ENCODE peak calls at places on chromosomes 5 and 9, in ten cellular contexts. M, U, S, G, W, L, D, I, Y and B are unnamed samples.

GRCh38 chr5:55865831-55866230 is 14.7 kb downstream of the IL31RA start:
- DNase-seq in S (no peak), I (no peak), L (peak; percentile 21), M (peak; percentile 5), U (no peak), D (no peak), W (no peak), Y (no peak), G (no peak), B (no peak)

GRCh38 chr5:150945501-150945900 is 40.7 kb upstream of the ZNF300 start:
- DNase-seq in D (no peak), I (no peak), W (no peak), L (no peak), U (no peak), G (no peak), S (no peak), Y (no peak), M (no peak), B (no peak)

GRCh38 chr9:74035786-74036185 is 461.3 kb upstream of the RORB start:
- DNase-seq in I (no peak), W (no peak), L (no peak), U (no peak), S (no peak), D (no peak), Y (no peak), M (no peak), G (no peak), B (no peak)

GRCh38 chr5:126884269-126884819 is 107.4 kb downstream of the LMNB1 start:
- DNase-seq in M (no peak), D (peak; percentile 95), G (no peak), S (no peak), Y (no peak), U (no peak), L (peak; percentile 93), W (no peak), I (no peak), B (no peak)

GRCh38 chr9:112120471-112120925 is 54.6 kb downstream of the SUSD1 start:
- DNase-seq in Y (no peak), M (peak; percentile 35), U (no peak), G (peak; percentile 41), W (no peak), S (no peak), D (no peak), I (no peak), L (no peak), B (no peak)

GRCh38 chr9:78127271-78128225 is 95.9 kb upstream of the GNAQ start:
- DNase-seq in I (no peak), G (no peak), W (no peak), S (no peak), U (no peak), Y (no peak), D (no peak), L (no peak), M (no peak), B (peak; percentile 65)

GRCh38 chr5:14594378-14595074 is 12.9 kb downstream of the OTULINL start:
- DNase-seq in M (no peak), W (peak; percentile 37), U (no peak), L (no peak), D (no peak), S (no peak), G (no peak), I (no peak), Y (no peak), B (no peak)

GRCh38 chr5:132905938-132906337 is 32.5 kb downstream of the LEAP2 start:
- DNase-seq in U (no peak), G (no peak), L (peak; percentile 78), I (no peak), W (no peak), M (peak; percentile 32), Y (no peak), S (no peak), D (no peak), B (no peak)

GRCh38 chr9:105150991-105151685 is 93.3 kb upstream of the SLC44A1 start:
- DNase-seq in U (no peak), G (no peak), L (no peak), I (no peak), M (no peak), S (no peak), Y (no peak), W (no peak), D (no peak), B (no peak)

GRCh38 chr5:103674739-103675138 is 112.2 kb upstream of the NUDT12 start:
- DNase-seq in U (no peak), L (no peak), M (no peak), I (no peak), D (no peak), G (no peak), S (no peak), Y (no peak), W (no peak), B (no peak)

GRCh38 chr9:109799792-109800191 is 19.8 kb downstream of the PALM2AKAP2 start:
- DNase-seq in S (no peak), G (no peak), Y (no peak), U (no peak), I (no peak), D (no peak), M (peak; percentile 24), L (no peak), W (no peak), B (no peak)

GRCh38 chr9:97508852-97509251 is 7.4 kb downstream of the TMOD1 start:
- DNase-seq in G (peak; percentile 10), S (no peak), U (no peak), Y (no peak), L (no peak), M (no peak), W (no peak), I (no peak), D (no peak), B (no peak)

GRCh38 chr5:140312067-140312790 is 9.3 kb upstream of the PFDN1 start:
- DNase-seq in G (no peak), I (peak; percentile 74), S (peak; percentile 54), Y (no peak), W (no peak), D (peak; percentile 29), M (peak; percentile 39), U (no peak), L (peak; percentile 99), B (no peak)

GRCh38 chr5:143635146-143635752 is 176.7 kb upstream of the HMHB1 start:
- DNase-seq in D (no peak), U (no peak), M (no peak), L (no peak), I (no peak), G (no peak), S (peak; percentile 27), Y (no peak), W (no peak), B (no peak)

GRCh38 chr5:10756539-10756938 is 4.5 kb downstream of the DAP start:
- DNase-seq in D (no peak), S (no peak), W (no peak), M (no peak), I (no peak), L (no peak), U (no peak), Y (no peak), G (no peak), B (no peak)

GRCh38 chr5:92748072-92748676 is 832.8 kb downstream of the NR2F1-AS1 start:
- DNase-seq in I (no peak), S (no peak), M (no peak), L (no peak), D (no peak), G (no peak), U (no peak), W (no peak), Y (no peak), B (no peak)

GRCh38 chr9:129357773-129358250 is 179.8 kb upstream of the IER5L start:
- DNase-seq in L (no peak), I (no peak), W (no peak), U (no peak), G (no peak), D (no peak), S (no peak), Y (no peak), M (no peak), B (no peak)

GRCh38 chr9:109968702-109969450 is 188.9 kb downstream of the PALM2AKAP2 start:
- DNase-seq in G (peak; percentile 52), Y (no peak), I (no peak), S (no peak), D (no peak), M (peak; percentile 60), U (no peak), W (no peak), L (peak; percentile 72), B (no peak)

DNA sequence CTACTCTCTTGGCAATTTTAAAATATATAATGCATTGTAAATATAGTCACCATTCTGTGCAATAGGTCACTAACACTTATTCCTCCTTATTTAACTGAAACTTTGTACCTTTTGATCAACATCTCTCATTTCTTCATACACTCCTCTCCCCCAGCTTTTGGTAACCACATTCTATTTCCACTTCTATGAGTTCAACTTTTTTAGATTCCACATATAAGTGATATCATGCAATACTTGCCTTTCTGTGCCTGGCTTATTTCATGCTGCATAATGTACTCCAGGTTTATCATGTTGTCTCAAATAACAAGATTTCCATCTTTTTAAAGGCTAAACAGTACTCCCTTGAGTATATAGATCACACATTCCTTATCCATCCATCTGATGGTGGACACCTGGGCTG is 188.8 kb downstream of the NXNL2 start:
- DNase-seq in U (no peak), Y (no peak), D (no peak), M (no peak), G (no peak), S (no peak), L (no peak), I (no peak), W (no peak), B (no peak)
- TF ChIP-seq POLR2AphosphoS5 in U (no peak), Y (no peak), D (no peak), M (no peak), G (no peak), S (no peak), L (no peak), I (no peak), W (no peak), B (no peak)

DNA sequence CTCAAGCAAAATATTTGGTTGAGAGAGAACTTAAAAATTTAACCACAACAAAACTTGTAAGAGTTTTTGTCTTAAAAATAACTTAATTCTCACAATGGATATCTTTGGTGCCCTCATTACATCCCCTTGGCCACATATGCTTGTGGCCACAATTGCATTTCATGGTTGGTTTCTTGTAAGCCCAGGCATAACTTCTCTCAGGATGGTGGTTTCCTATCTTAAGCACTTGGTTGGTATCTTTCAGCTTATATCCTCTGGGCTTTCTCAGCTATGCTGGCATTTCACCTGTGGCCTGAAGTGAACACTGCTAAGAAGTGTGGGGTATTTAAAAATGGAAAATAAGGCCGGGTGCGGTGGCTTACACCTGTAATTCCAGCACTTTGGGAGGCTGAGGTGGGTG is 212.4 kb upstream of the MEF2C start:
- DNase-seq in M (no peak), I (no peak), G (no peak), U (no peak), W (no peak), Y (no peak), S (no peak), D (no peak), L (no peak), B (no peak)
- H3K4me1 ChIP-seq in M (no peaks in the 10 kb centered on the region), I (no peaks in the 10 kb centered on the region), G (no peaks in the 10 kb centered on the region), U (no peaks in the 10 kb centered on the region), W (no peaks in the 10 kb centered on the region), Y (no peaks in the 10 kb centered on the region), S (no peaks in the 10 kb centered on the region), D (no peaks in the 10 kb centered on the region), L (no peaks in the 10 kb centered on the region), B (no peaks in the 10 kb centered on the region)

GRCh38 chr9:91833096-91833877 is 116.7 kb downstream of the ROR2 start:
- DNase-seq in G (no peak), Y (no peak), S (no peak), M (no peak), D (no peak), I (no peak), W (peak; percentile 65), L (no peak), U (no peak), B (no peak)
- H3K27ac ChIP-seq in G (no peak overlapping the region), Y (peak overlapping the region; percentile 70), S (no peak overlapping the region), M (peak overlapping the region; percentile 14), D (no peak overlapping the region), I (peak overlapping the region; percentile 82), W (no peak overlapping the region), L (no peak overlapping the region), U (no peak overlapping the region), B (no peak overlapping the region)

GRCh38 chr9:131727795-131728545 is 11.9 kb downstream of the RAPGEF1 start:
- DNase-seq in M (no peak), L (peak; percentile 30), D (no peak), S (no peak), U (no peak), G (no peak), W (no peak), I (no peak), Y (no peak), B (no peak)
- TF ChIP-seq POLR2AphosphoS5 in M (no peak), L (no peak), D (no peak), S (no peak), U (no peak), G (no peak), W (no peak), I (no peak), Y (no peak), B (no peak)